ENCODE peak calls at places on chromosomes 13 and 19, in four cellular contexts. One of them, this sample, is unnamed.

GRCh38 chr19:9705836-9706235 is 30.9 kb upstream of the ZNF562 start:
- DNase-seq in HepG2: no peak
- DNase-seq in K562: no peak
- DNase-seq in GM12878: no peak
- DNase-seq in this sample: no peak

GRCh38 chr19:2702170-2703076 is at the start of gene GNG7:
- DNase-seq in K562: peak
- DNase-seq in HepG2: peak
- DNase-seq in GM12878: no peak
- DNase-seq in this sample: peak

GRCh38 chr13:51646041-51646670 is 61.9 kb downstream of the WDFY2 start:
- DNase-seq in K562: no peak
- DNase-seq in GM12878: no peak
- DNase-seq in HepG2: no peak
- DNase-seq in this sample: peak

GRCh38 chr13:42354246-42355117 is 82.5 kb downstream of the AKAP11 start:
- DNase-seq in K562: no peak
- DNase-seq in GM12878: peak
- DNase-seq in HepG2: no peak
- DNase-seq in this sample: no peak

GRCh38 chr13:33205804-33206221 is 79.7 kb downstream of the STARD13 start:
- DNase-seq in GM12878: no peak
- DNase-seq in HepG2: no peak
- DNase-seq in K562: no peak
- DNase-seq in this sample: no peak

GRCh38 chr19:5480427-5480836 is 25.2 kb downstream of the ZNRF4 start:
- DNase-seq in GM12878: no peak
- DNase-seq in K562: peak
- DNase-seq in HepG2: peak
- DNase-seq in this sample: peak

GRCh38 chr13:89393758-89394157 is 1722.6 kb downstream of the SLITRK5 start:
- DNase-seq in K562: no peak
- DNase-seq in GM12878: no peak
- DNase-seq in HepG2: no peak
- DNase-seq in this sample: no peak

GRCh38 chr19:15251749-15252397 is 19.6 kb upstream of the EPHX3 start:
- DNase-seq in GM12878: no peak
- DNase-seq in K562: peak
- DNase-seq in HepG2: peak
- DNase-seq in this sample: peak

GRCh38 chr13:60583911-60584753 is 187.1 kb downstream of the TDRD3 start:
- DNase-seq in HepG2: no peak
- DNase-seq in GM12878: no peak
- DNase-seq in K562: peak
- DNase-seq in this sample: peak

GRCh38 chr19:28242317-28242927 is 970.5 kb downstream of the UQCRFS1 start:
- DNase-seq in K562: peak
- DNase-seq in GM12878: no peak
- DNase-seq in HepG2: no peak
- DNase-seq in this sample: no peak

GRCh38 chr13:113451951-113452421 is 1.3 kb downstream of the ADPRHL1 start:
- DNase-seq in HepG2: no peak
- DNase-seq in K562: no peak
- DNase-seq in GM12878: no peak
- DNase-seq in this sample: no peak

GRCh38 chr19:57302020-57302465 is 18.2 kb upstream of the ZNF543 start:
- DNase-seq in GM12878: no peak
- DNase-seq in HepG2: no peak
- DNase-seq in K562: no peak
- DNase-seq in this sample: no peak

GRCh38 chr19:39183100-39183499 is 13.7 kb upstream of the NCCRP1 start:
- DNase-seq in K562: no peak
- DNase-seq in GM12878: no peak
- DNase-seq in HepG2: no peak
- DNase-seq in this sample: no peak

GRCh38 chr13:41054919-41055619 is 6.2 kb upstream of the WBP4 start:
- DNase-seq in GM12878: no peak
- DNase-seq in HepG2: peak
- DNase-seq in K562: no peak
- DNase-seq in this sample: no peak

GRCh38 chr13:37531054-37531453 is 67.5 kb downstream of the POSTN start:
- DNase-seq in K562: no peak
- DNase-seq in HepG2: no peak
- DNase-seq in GM12878: no peak
- DNase-seq in this sample: no peak

GRCh38 chr13:108525867-108526266 is 103.5 kb upstream of the MYO16 start:
- DNase-seq in GM12878: no peak
- DNase-seq in HepG2: no peak
- DNase-seq in K562: no peak
- DNase-seq in this sample: no peak

GRCh38 chr13:21330126-21330861 is 128.8 kb downstream of the ZDHHC20 start:
- DNase-seq in K562: no peak
- DNase-seq in HepG2: no peak
- DNase-seq in GM12878: peak
- DNase-seq in this sample: no peak

GRCh38 chr19:13398780-13399726 is 107.2 kb downstream of the CACNA1A start:
- DNase-seq in GM12878: no peak
- DNase-seq in K562: peak
- DNase-seq in HepG2: no peak
- DNase-seq in this sample: no peak

GRCh38 chr19:13072206-13072898 is 30.3 kb downstream of the LYL1 start:
- DNase-seq in K562: no peak
- DNase-seq in HepG2: no peak
- DNase-seq in GM12878: no peak
- DNase-seq in this sample: no peak

GRCh38 chr13:83298636-83299035 is 583.6 kb downstream of the SLITRK1 start:
- DNase-seq in HepG2: no peak
- DNase-seq in K562: no peak
- DNase-seq in GM12878: no peak
- DNase-seq in this sample: no peak

GRCh38 chr19:36110487-36111199 is at the start of gene OVOL3:
- DNase-seq in HepG2: no peak
- DNase-seq in GM12878: no peak
- DNase-seq in K562: no peak
- DNase-seq in this sample: no peak

GRCh38 chr13:49248433-49249002 is 793 bp downstream of the CDADC1 start:
- DNase-seq in HepG2: peak
- DNase-seq in GM12878: no peak
- DNase-seq in K562: no peak
- DNase-seq in this sample: no peak

GRCh38 chr19:5580116-5580515 is 12.4 kb upstream of the TINCR start:
- DNase-seq in K562: no peak
- DNase-seq in GM12878: no peak
- DNase-seq in HepG2: no peak
- DNase-seq in this sample: no peak

DNA sequence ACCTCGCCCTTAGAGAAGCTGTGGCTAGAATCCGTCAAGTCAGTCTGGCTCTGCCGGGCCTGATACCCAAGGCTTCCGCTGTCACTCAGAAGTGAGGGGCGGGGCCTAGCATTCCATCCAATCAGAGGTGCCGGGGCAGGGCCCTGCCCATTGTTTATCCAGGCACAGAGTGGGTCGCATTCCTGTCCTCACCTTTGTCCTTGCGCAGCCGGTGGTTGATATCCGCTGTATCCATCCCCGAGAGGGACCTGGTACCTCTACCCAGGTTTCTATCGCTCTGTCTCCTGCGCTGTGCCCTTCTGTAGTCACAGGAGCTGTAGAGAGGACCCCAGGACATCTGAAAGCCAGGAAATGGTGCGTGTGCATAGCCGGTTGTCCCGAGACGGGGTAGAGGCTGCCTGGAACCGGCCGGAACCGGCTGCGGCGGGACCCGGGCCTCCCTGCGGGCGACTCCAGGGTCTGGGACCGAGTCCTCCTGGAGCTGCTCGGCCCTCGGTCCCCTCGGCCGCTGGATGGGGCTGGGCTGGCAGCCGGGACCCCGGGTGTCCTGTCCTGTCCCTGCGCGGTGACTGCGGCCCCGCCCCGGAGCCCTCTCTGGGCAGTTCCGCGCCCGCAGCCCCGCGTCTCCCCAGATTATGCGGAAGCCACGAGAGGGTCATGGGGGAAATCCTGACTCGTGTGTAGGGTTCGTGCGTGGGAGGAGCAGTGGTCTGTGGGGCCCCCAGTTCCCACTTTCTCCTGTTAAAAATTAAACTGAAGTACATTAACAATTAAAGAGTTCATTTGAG is at the start of gene ZNF763:
- DNase-seq in K562: peak
- DNase-seq in GM12878: peak
- DNase-seq in HepG2: peak
- DNase-seq in this sample: peak
- TF ChIP-seq HDAC6 in K562: no peak
- TF ChIP-seq HDAC6 in GM12878: no peak
- TF ChIP-seq HDAC6 in HepG2: no peak
- TF ChIP-seq HDAC6 in this sample: no peak

GRCh38 chr13:96091932-96092253 is 2.0 kb downstream of the HS6ST3 start:
- DNase-seq in HepG2: no peak
- DNase-seq in GM12878: no peak
- DNase-seq in K562: no peak
- DNase-seq in this sample: no peak

GRCh38 chr13:96090240-96091101 is 564 bp downstream of the HS6ST3 start:
- DNase-seq in K562: peak
- DNase-seq in HepG2: no peak
- DNase-seq in GM12878: no peak
- DNase-seq in this sample: no peak

GRCh38 chr13:96089139-96089538 is 768 bp upstream of the HS6ST3 start:
- DNase-seq in K562: no peak
- DNase-seq in GM12878: no peak
- DNase-seq in HepG2: no peak
- DNase-seq in this sample: no peak

GRCh38 chr13:96091164-96091931 is 1.4 kb downstream of the HS6ST3 start:
- DNase-seq in GM12878: no peak
- DNase-seq in K562: no peak
- DNase-seq in HepG2: no peak
- DNase-seq in this sample: peak

DNA sequence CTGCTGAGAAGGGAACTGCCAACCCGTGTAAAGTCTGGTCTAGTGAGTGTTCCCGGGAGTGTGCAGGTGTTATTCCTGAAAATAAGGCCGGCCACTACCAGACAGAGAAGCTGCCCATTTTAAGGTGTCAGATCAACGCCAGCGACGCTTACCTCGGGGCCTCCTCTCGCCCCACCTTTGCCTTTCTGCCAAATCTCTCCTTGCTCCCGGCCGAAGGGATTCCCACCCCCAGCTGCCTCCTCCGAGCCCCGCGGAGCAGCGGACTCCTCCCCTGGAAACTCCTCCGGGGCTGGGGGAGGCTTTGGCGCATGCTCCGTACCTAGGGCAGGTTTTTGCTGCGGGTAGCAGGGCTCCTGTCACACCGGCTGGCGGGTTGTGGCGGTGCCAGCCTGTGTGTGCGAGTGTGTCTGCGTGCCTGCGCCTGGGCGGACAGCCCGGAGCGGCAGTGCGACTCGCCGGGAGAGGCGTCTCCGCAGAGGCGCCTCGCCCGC is at the start of gene HS6ST3:
- DNase-seq in GM12878: no peak
- DNase-seq in HepG2: no peak
- DNase-seq in K562: no peak
- DNase-seq in this sample: peak
- TF ChIP-seq HDAC6 in GM12878: no peak
- TF ChIP-seq HDAC6 in HepG2: no peak
- TF ChIP-seq HDAC6 in K562: no peak
- TF ChIP-seq HDAC6 in this sample: no peak

GRCh38 chr13:44843403-44843802 is 145.9 kb downstream of the NUFIP1 start:
- DNase-seq in K562: no peak
- DNase-seq in HepG2: no peak
- DNase-seq in GM12878: no peak
- DNase-seq in this sample: no peak
- TF ChIP-seq HDAC6 in K562: no peak
- TF ChIP-seq HDAC6 in HepG2: no peak
- TF ChIP-seq HDAC6 in GM12878: no peak
- TF ChIP-seq HDAC6 in this sample: no peak

GRCh38 chr19:53461866-53462265 is 5.7 kb upstream of the ZNF813 start:
- DNase-seq in GM12878: no peak
- DNase-seq in K562: no peak
- DNase-seq in HepG2: no peak
- DNase-seq in this sample: no peak
- TF ChIP-seq HDAC6 in GM12878: no peak
- TF ChIP-seq HDAC6 in K562: no peak
- TF ChIP-seq HDAC6 in HepG2: no peak
- TF ChIP-seq HDAC6 in this sample: no peak

GRCh38 chr13:99686944-99687382 is 185.7 kb downstream of the TM9SF2 start:
- DNase-seq in K562: no peak
- DNase-seq in GM12878: no peak
- DNase-seq in HepG2: no peak
- DNase-seq in this sample: peak
- TF ChIP-seq HDAC6 in K562: no peak
- TF ChIP-seq HDAC6 in GM12878: no peak
- TF ChIP-seq HDAC6 in HepG2: no peak
- TF ChIP-seq HDAC6 in this sample: no peak

DNA sequence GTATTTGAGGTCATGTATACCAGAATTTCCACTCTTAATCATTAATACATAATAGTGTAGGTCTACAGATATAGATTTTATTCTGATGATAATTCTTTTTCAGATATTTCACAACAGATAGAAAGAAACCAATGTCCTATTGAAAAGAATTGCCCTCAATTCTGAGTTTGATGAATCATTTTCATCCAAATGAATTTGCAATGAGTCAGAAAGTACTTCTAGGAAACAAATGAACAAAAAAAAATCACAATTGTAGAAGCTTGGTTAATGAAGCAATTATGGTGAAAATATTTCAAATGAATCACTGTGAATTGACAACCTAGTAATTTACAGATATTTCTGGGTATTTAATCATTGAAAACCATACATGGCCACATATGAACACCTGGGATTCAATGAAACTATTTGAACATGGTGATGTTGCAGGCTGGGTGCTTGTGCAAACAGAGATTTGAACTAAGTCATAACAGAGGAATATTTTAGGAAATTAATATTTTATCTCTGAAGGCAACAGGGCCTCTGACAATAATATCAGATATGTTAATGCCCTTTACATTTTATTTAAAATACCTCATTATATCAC is 360.9 kb downstream of the SLITRK5 start:
- DNase-seq in HepG2: no peak
- DNase-seq in K562: no peak
- DNase-seq in GM12878: no peak
- DNase-seq in this sample: no peak
- TF ChIP-seq HDAC6 in HepG2: no peak
- TF ChIP-seq HDAC6 in K562: no peak
- TF ChIP-seq HDAC6 in GM12878: no peak
- TF ChIP-seq HDAC6 in this sample: no peak